ENCODE peak calls at places on chromosome 21, in nine cellular contexts. P, J, F, I, O, B, S, H and C are unnamed samples.

GRCh38 chr21:17461014-17461413 is 51.8 kb upstream of the CXADR start:
- ATAC-seq in P (no peak), J (no peak), F (no peak), I (no peak), O (peak), B (no peak), S (no peak), H (peak), C (no peak)

GRCh38 chr21:34243562-34243961 is 120.2 kb upstream of the KCNE2 start:
- ATAC-seq in P (no peak), J (peak), F (no peak), I (peak), O (peak), B (peak), S (no peak), H (no peak), C (peak)

GRCh38 chr21:27787046-27787445 is 820.2 kb upstream of the ADAMTS5 start:
- ATAC-seq in P (no peak), J (no peak), F (no peak), I (peak), O (no peak), B (no peak), S (no peak), H (no peak), C (no peak)

GRCh38 chr21:42309753-42310213 is 5.4 kb downstream of the TFF3 start:
- ATAC-seq in P (peak), J (peak), F (peak), I (peak), O (no peak), B (peak), S (peak), H (no peak), C (peak)

GRCh38 chr21:41606706-41607105 is 98.7 kb upstream of the TMPRSS2 start:
- ATAC-seq in P (no peak), J (no peak), F (no peak), I (no peak), O (no peak), B (no peak), S (no peak), H (no peak), C (no peak)

GRCh38 chr21:39444406-39445145 is 1.0 kb downstream of the LCA5L start:
- ATAC-seq in P (no peak), J (no peak), F (no peak), I (no peak), O (peak), B (no peak), S (no peak), H (peak), C (no peak)

GRCh38 chr21:41854426-41854995 is 24.6 kb downstream of the PRDM15 start:
- ATAC-seq in P (no peak), J (no peak), F (no peak), I (no peak), O (no peak), B (no peak), S (no peak), H (no peak), C (no peak)

GRCh38 chr21:44761747-44762208 is 39.8 kb downstream of the UBE2G2 start:
- ATAC-seq in P (no peak), J (no peak), F (no peak), I (peak), O (no peak), B (no peak), S (no peak), H (no peak), C (no peak)

GRCh38 chr21:44984428-44984791 is 44.6 kb downstream of the SLX9 start:
- ATAC-seq in P (no peak), J (no peak), F (no peak), I (no peak), O (no peak), B (no peak), S (peak), H (no peak), C (peak)